ENCODE peak calls at places on chromosomes 12 and 14, in five cellular contexts. C is kidney glomerular epithelial cell, Q is ureter, N is Kasumi-1, P is NCI-H774. Z is an unnamed sample.

GRCh38 chr12:130201037-130201436 is 38.8 kb downstream of the FZD10 start:
- DNase-seq in C (no peak), Q (no peak), N (no peak), P (no peak), Z (no peak)

GRCh38 chr12:51884676-51885229 is 3.1 kb upstream of the ANKRD33 start:
- DNase-seq in C (no peak), Q (no peak), N (no peak), P (no peak), Z (no peak)

GRCh38 chr14:54316652-54317051 is 80.2 kb upstream of the CDKN3 start:
- DNase-seq in C (no peak), Q (no peak), N (no peak), P (no peak), Z (no peak)

GRCh38 chr14:63614964-63615363 is 26.7 kb downstream of the WDR89 start:
- DNase-seq in C (no peak), Q (no peak), N (no peak), P (no peak), Z (peak)

GRCh38 chr12:69685810-69686209 is 13.3 kb downstream of the BEST3 start:
- DNase-seq in C (peak), Q (no peak), N (no peak), P (no peak), Z (peak)

GRCh38 chr12:26195250-26195640 is at the start of gene SSPN:
- DNase-seq in C (peak), Q (peak), N (no peak), P (peak), Z (peak)

GRCh38 chr12:120394483-120395367 is 25.8 kb upstream of the MSI1 start:
- DNase-seq in C (peak), Q (peak), N (no peak), P (peak), Z (no peak)

GRCh38 chr12:116598341-116599284 is 39.4 kb downstream of the MAP1LC3B2 start:
- DNase-seq in C (no peak), Q (no peak), N (no peak), P (no peak), Z (no peak)

GRCh38 chr12:69684472-69684871 is 14.6 kb downstream of the BEST3 start:
- DNase-seq in C (no peak), Q (no peak), N (no peak), P (no peak), Z (no peak)

GRCh38 chr12:117441751-117442150 is 80.3 kb upstream of the NOS1 start:
- DNase-seq in C (peak), Q (peak), N (no peak), P (no peak), Z (no peak)

GRCh38 chr12:3332190-3332589 is 158.8 kb upstream of the PRMT8 start:
- DNase-seq in C (peak), Q (no peak), N (no peak), P (no peak), Z (no peak)

GRCh38 chr14:41607119-41607785 is 576 bp downstream of the LRFN5 start:
- DNase-seq in C (peak), Q (no peak), N (peak), P (peak), Z (peak)

GRCh38 chr14:21440857-21441256 is 15.1 kb downstream of the CHD8 start:
- DNase-seq in C (no peak), Q (no peak), N (peak), P (no peak), Z (no peak)

GRCh38 chr12:6775185-6775770 is 3.0 kb downstream of the LAG3 start:
- DNase-seq in C (no peak), Q (no peak), N (no peak), P (no peak), Z (no peak)

GRCh38 chr12:53231859-53232640 is at the start of gene RARG:
- DNase-seq in C (peak), Q (peak), N (no peak), P (no peak), Z (peak)

GRCh38 chr14:90853116-90853515 is 36.9 kb upstream of the TTC7B start:
- DNase-seq in C (no peak), Q (no peak), N (no peak), P (no peak), Z (no peak)

GRCh38 chr12:31890295-31891285 is 68.6 kb upstream of the RESF1 start:
- DNase-seq in C (no peak), Q (no peak), N (peak), P (no peak), Z (no peak)

GRCh38 chr12:4031703-4032291 is 158.6 kb upstream of the PARP11 start:
- DNase-seq in C (no peak), Q (peak), N (no peak), P (no peak), Z (peak)

GRCh38 chr12:109239179-109239578 is 69.9 kb downstream of the FOXN4 start:
- DNase-seq in C (no peak), Q (no peak), N (no peak), P (no peak), Z (no peak)

GRCh38 chr14:79395061-79395460 is 816.2 kb downstream of the DIO2 start:
- DNase-seq in C (no peak), Q (no peak), N (no peak), P (no peak), Z (no peak)

GRCh38 chr12:131694116-131694838 is 16.6 kb upstream of the SFSWAP start:
- DNase-seq in C (no peak), Q (no peak), N (no peak), P (no peak), Z (no peak)

GRCh38 chr12:77569876-77570275 is 260.8 kb upstream of the NAV3 start:
- DNase-seq in C (no peak), Q (no peak), N (no peak), P (no peak), Z (no peak)

GRCh38 chr14:91360490-91361235 is 57.0 kb downstream of the CCDC88C start:
- DNase-seq in C (no peak), Q (no peak), N (no peak), P (no peak), Z (no peak)

GRCh38 chr14:94110552-94111181 is at the start of gene IFI27:
- DNase-seq in C (no peak), Q (peak), N (no peak), P (no peak), Z (peak)

GRCh38 chr12:3244219-3244750 is 167.1 kb downstream of the TSPAN9 start:
- DNase-seq in C (no peak), Q (no peak), N (no peak), P (no peak), Z (no peak)

GRCh38 chr12:94534761-94535613 is 75.3 kb upstream of the CEP83 start:
- DNase-seq in C (no peak), Q (no peak), N (no peak), P (no peak), Z (no peak)